ENCODE peak calls at places on chromosomes 2 and 18, in ten cellular contexts. X is RWPE1, S is body of pancreas, L is fibroblast of mammary gland, I is A549, U is astrocyte of the spinal cord, F is GM12865, V is gastrocnemius medialis, P is IMR-90, T is omental fat pad. Q is an unnamed sample.

GRCh38 chr2:14843507-14844204 is 211.1 kb downstream of the LRATD1 start:
- DNase-seq in X (no peak), S (no peak), L (no peak), I (no peak), U (no peak), F (no peak), V (no peak), P (no peak), T (no peak), Q (no peak)

GRCh38 chr2:38601463-38602135 is 1.1 kb downstream of the HNRNPLL start:
- DNase-seq in X (peak), S (no peak), L (peak), I (no peak), U (peak), F (no peak), V (no peak), P (peak), T (no peak), Q (no peak)

GRCh38 chr2:43011142-43011491 is 215.3 kb downstream of the ZFP36L2 start:
- DNase-seq in X (no peak), S (no peak), L (no peak), I (no peak), U (no peak), F (no peak), V (no peak), P (no peak), T (no peak), Q (no peak)

GRCh38 chr2:60275958-60276357 is 277.5 kb downstream of the BCL11A start:
- DNase-seq in X (no peak), S (no peak), L (no peak), I (no peak), U (no peak), F (no peak), V (no peak), P (no peak), T (no peak), Q (no peak)

GRCh38 chr18:77167276-77167675 is 34.7 kb upstream of the MBP start:
- DNase-seq in X (no peak), S (no peak), L (peak), I (no peak), U (no peak), F (no peak), V (no peak), P (no peak), T (no peak), Q (no peak)

GRCh38 chr2:23561088-23561487 is 176.1 kb downstream of the KLHL29 start:
- DNase-seq in X (no peak), S (no peak), L (peak), I (no peak), U (peak), F (no peak), V (peak), P (peak), T (no peak), Q (no peak)

GRCh38 chr2:41880561-41881243 is 167.1 kb upstream of the PKDCC start:
- DNase-seq in X (no peak), S (no peak), L (no peak), I (no peak), U (no peak), F (no peak), V (no peak), P (no peak), T (no peak), Q (no peak)

GRCh38 chr2:240719676-240720545 is 28.2 kb downstream of the AQP12A start:
- DNase-seq in X (no peak), S (no peak), L (no peak), I (no peak), U (no peak), F (no peak), V (no peak), P (no peak), T (no peak), Q (no peak)

GRCh38 chr18:32906506-32907214 is 133.8 kb upstream of the KLHL14 start:
- DNase-seq in X (peak), S (no peak), L (peak), I (no peak), U (no peak), F (no peak), V (no peak), P (no peak), T (no peak), Q (no peak)

GRCh38 chr18:13800505-13801259 is 23.3 kb upstream of the MC5R start:
- DNase-seq in X (peak), S (peak), L (peak), I (peak), U (peak), F (peak), V (no peak), P (peak), T (no peak), Q (peak)

GRCh38 chr18:70397259-70397925 is 108.5 kb downstream of the SOCS6 start:
- DNase-seq in X (no peak), S (no peak), L (peak), I (no peak), U (no peak), F (no peak), V (no peak), P (peak), T (no peak), Q (no peak)

GRCh38 chr2:128776461-128776971 is 457.8 kb upstream of the HS6ST1 start:
- DNase-seq in X (no peak), S (no peak), L (no peak), I (no peak), U (no peak), F (no peak), V (no peak), P (no peak), T (no peak), Q (no peak)

GRCh38 chr18:32093523-32093922 is 1.8 kb downstream of the RNF138 start:
- DNase-seq in X (peak), S (no peak), L (peak), I (no peak), U (no peak), F (no peak), V (no peak), P (peak), T (no peak), Q (peak)

GRCh38 chr2:195466427-195466826 is 190.6 kb upstream of the SLC39A10 start:
- DNase-seq in X (no peak), S (no peak), L (no peak), I (no peak), U (no peak), F (no peak), V (no peak), P (no peak), T (no peak), Q (no peak)

GRCh38 chr2:226118471-226119429 is 680.9 kb downstream of the IRS1 start:
- DNase-seq in X (peak), S (peak), L (peak), I (peak), U (peak), F (no peak), V (peak), P (peak), T (peak), Q (no peak)

GRCh38 chr2:96145028-96145939 is at the start of gene DUSP2:
- DNase-seq in X (peak), S (peak), L (peak), I (peak), U (peak), F (peak), V (peak), P (peak), T (peak), Q (peak)

GRCh38 chr2:59025157-59025757 is 784.1 kb upstream of the FANCL start:
- DNase-seq in X (peak), S (peak), L (peak), I (peak), U (peak), F (peak), V (no peak), P (peak), T (no peak), Q (peak)

GRCh38 chr2:208595386-208596275 is 189.0 kb downstream of the PTH2R start:
- DNase-seq in X (peak), S (no peak), L (peak), I (peak), U (peak), F (no peak), V (no peak), P (no peak), T (no peak), Q (no peak)

GRCh38 chr2:223936862-223937326 is 8.2 kb downstream of the WDFY1 start:
- DNase-seq in X (no peak), S (no peak), L (peak), I (no peak), U (peak), F (no peak), V (no peak), P (peak), T (no peak), Q (no peak)

GRCh38 chr18:47574966-47575365 is 323.5 kb upstream of the SKOR2 start:
- DNase-seq in X (no peak), S (no peak), L (no peak), I (no peak), U (no peak), F (no peak), V (no peak), P (no peak), T (no peak), Q (no peak)

GRCh38 chr2:217360781-217361485 is 501.1 kb upstream of the TNP1 start:
- DNase-seq in X (peak), S (peak), L (peak), I (peak), U (peak), F (no peak), V (peak), P (peak), T (no peak), Q (no peak)

GRCh38 chr2:130729311-130730299 is 735 bp downstream of the GPR148 start:
- DNase-seq in X (no peak), S (no peak), L (no peak), I (no peak), U (no peak), F (no peak), V (no peak), P (no peak), T (no peak), Q (no peak)

GRCh38 chr2:11914455-11914854 is 168.0 kb downstream of the LPIN1 start:
- DNase-seq in X (peak), S (no peak), L (peak), I (no peak), U (peak), F (no peak), V (peak), P (no peak), T (no peak), Q (no peak)

GRCh38 chr2:205273148-205273547 is 409.2 kb upstream of the NRP2 start:
- DNase-seq in X (no peak), S (no peak), L (no peak), I (no peak), U (no peak), F (no peak), V (no peak), P (no peak), T (no peak), Q (no peak)

GRCh38 chr18:9428301-9428706 is 47.0 kb upstream of the RALBP1 start:
- DNase-seq in X (no peak), S (no peak), L (no peak), I (no peak), U (no peak), F (no peak), V (no peak), P (no peak), T (no peak), Q (no peak)

GRCh38 chr2:134282638-134283400 is 28.9 kb downstream of the MGAT5 start:
- DNase-seq in X (no peak), S (no peak), L (no peak), I (no peak), U (no peak), F (peak), V (no peak), P (no peak), T (no peak), Q (peak)

GRCh38 chr2:71212336-71212735 is 14.6 kb downstream of the PAIP2B start:
- DNase-seq in X (no peak), S (no peak), L (peak), I (no peak), U (no peak), F (no peak), V (no peak), P (no peak), T (no peak), Q (no peak)

GRCh38 chr2:39547811-39548719 is 111.0 kb upstream of the MAP4K3 start:
- DNase-seq in X (peak), S (no peak), L (no peak), I (peak), U (peak), F (no peak), V (no peak), P (peak), T (no peak), Q (no peak)

GRCh38 chr2:239887604-239888003 is 137.5 kb downstream of the NDUFA10 start:
- DNase-seq in X (no peak), S (no peak), L (no peak), I (no peak), U (no peak), F (no peak), V (no peak), P (no peak), T (no peak), Q (no peak)

GRCh38 chr2:9232886-9233285 is 26.3 kb downstream of the ASAP2 start:
- DNase-seq in X (no peak), S (no peak), L (no peak), I (no peak), U (peak), F (no peak), V (no peak), P (peak), T (no peak), Q (no peak)

GRCh38 chr18:48942554-48943261 is 8.1 kb downstream of the SMAD7 start:
- DNase-seq in X (peak), S (peak), L (peak), I (peak), U (peak), F (no peak), V (no peak), P (peak), T (no peak), Q (no peak)

GRCh38 chr2:161423351-161424178 is 7.5 kb downstream of the TBR1 start:
- DNase-seq in X (no peak), S (no peak), L (no peak), I (no peak), U (no peak), F (no peak), V (no peak), P (no peak), T (no peak), Q (peak)

GRCh38 chr18:46830633-46831032 is 73.8 kb upstream of the ST8SIA5 start:
- DNase-seq in X (no peak), S (no peak), L (no peak), I (no peak), U (no peak), F (no peak), V (no peak), P (no peak), T (no peak), Q (no peak)

GRCh38 chr2:145744541-145745386 is 1224.8 kb upstream of the ZEB2 start:
- DNase-seq in X (no peak), S (no peak), L (peak), I (peak), U (peak), F (peak), V (no peak), P (peak), T (no peak), Q (no peak)

DNA sequence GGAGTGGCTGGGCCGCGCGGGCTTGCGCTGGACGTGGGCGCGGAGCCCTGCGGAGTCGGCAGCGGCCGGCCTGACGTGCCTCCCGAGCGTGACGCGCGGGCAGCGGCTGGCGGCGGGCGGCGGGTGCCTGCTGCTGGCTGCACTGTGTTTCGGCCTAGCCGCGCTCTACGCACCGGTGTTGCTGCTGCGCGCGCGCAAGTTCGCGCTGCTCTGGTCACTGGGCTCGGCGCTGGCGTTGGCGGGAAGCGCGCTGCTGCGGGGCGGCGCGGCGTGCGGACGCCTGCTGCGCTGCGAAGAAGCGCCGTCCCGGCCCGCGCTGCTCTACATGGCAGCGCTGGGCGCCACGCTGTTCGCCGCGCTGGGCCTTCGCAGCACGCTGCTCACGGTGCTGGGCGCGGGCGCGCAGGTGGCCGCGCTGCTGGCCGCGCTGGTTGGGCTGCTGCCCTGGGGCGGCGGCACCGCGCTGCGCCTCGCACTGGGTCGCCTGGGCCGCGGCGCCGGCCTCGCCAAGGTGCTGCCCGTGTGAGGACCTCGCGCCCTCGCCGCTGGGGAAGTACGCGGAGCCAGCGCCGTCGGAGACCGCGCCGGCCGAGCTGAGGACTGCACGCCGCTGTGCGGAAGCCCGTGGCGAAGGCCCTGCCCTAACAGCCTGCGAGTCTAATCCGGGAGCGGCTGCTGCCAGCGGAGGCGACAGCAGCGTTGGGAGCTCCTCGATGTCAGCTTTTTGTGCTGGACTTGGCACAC is 526 bp downstream of the SFT2D3 start:
- DNase-seq in X (peak), S (peak), L (peak), I (peak), U (peak), F (peak), V (peak), P (peak), T (no peak), Q (peak)
- TF ChIP-seq CTCF in X (no peak), S (no peak), L (peak), I (peak), U (no peak), F (peak), V (peak), P (peak), T (no peak), Q (peak)

GRCh38 chr2:165239230-165239629 is at the start of gene SCN2A:
- DNase-seq in X (peak), S (peak), L (peak), I (peak), U (peak), F (peak), V (no peak), P (peak), T (no peak), Q (peak)
- TF ChIP-seq CTCF in X (peak), S (peak), L (peak), I (peak), U (peak), F (peak), V (peak), P (peak), T (no peak), Q (peak)

GRCh38 chr2:237558918-237559645 is 7.3 kb upstream of the PRLH start:
- DNase-seq in X (peak), S (peak), L (peak), I (peak), U (peak), F (no peak), V (peak), P (peak), T (peak), Q (no peak)
- TF ChIP-seq CTCF in X (no peak), S (no peak), L (peak), I (no peak), U (no peak), F (no peak), V (no peak), P (no peak), T (no peak), Q (no peak)

GRCh38 chr2:73291093-73291460 is 2.3 kb downstream of the EGR4 start:
- DNase-seq in X (peak), S (peak), L (peak), I (peak), U (peak), F (peak), V (no peak), P (peak), T (no peak), Q (peak)

GRCh38 chr2:73289304-73289703 is 4.0 kb downstream of the EGR4 start:
- DNase-seq in X (no peak), S (no peak), L (no peak), I (no peak), U (no peak), F (no peak), V (no peak), P (no peak), T (no peak), Q (no peak)

GRCh38 chr2:73292316-73292905 is 937 bp downstream of the EGR4 start:
- DNase-seq in X (no peak), S (no peak), L (no peak), I (no peak), U (no peak), F (no peak), V (no peak), P (no peak), T (no peak), Q (peak)

GRCh38 chr2:73291461-73292315 is 1.7 kb downstream of the EGR4 start:
- DNase-seq in X (no peak), S (no peak), L (no peak), I (peak), U (no peak), F (no peak), V (no peak), P (no peak), T (no peak), Q (peak)

GRCh38 chr2:73290049-73290839 is 3.1 kb downstream of the EGR4 start:
- DNase-seq in X (no peak), S (peak), L (peak), I (peak), U (no peak), F (peak), V (no peak), P (peak), T (no peak), Q (peak)
- TF ChIP-seq CTCF in X (peak), S (peak), L (peak), I (peak), U (peak), F (peak), V (no peak), P (peak), T (no peak), Q (peak)